ENCODE peak calls at places on chromosomes 11 and 22, in six cellular contexts. F, H, Z, G, V and E are unnamed samples.

GRCh38 chr11:128361451-128362020 is 225.8 kb downstream of the ETS1 start:
- DNase-seq in F (no peak), H (no peak), Z (no peak), G (no peak), V (peak), E (no peak)

GRCh38 chr22:27879923-27880322 is 39.1 kb downstream of the PITPNB start:
- DNase-seq in F (peak), H (no peak), Z (no peak), G (no peak), V (no peak), E (no peak)

GRCh38 chr22:41523464-41524221 is 20.6 kb downstream of the POLR3H start:
- DNase-seq in F (no peak), H (no peak), Z (no peak), G (no peak), V (peak), E (no peak)

GRCh38 chr22:39144101-39144815 is 8.2 kb downstream of the CBX7 start:
- DNase-seq in F (no peak), H (no peak), Z (no peak), G (no peak), V (peak), E (peak)

GRCh38 chr22:27726726-27727449 is 74.7 kb downstream of the MN1 start:
- DNase-seq in F (no peak), H (no peak), Z (no peak), G (peak), V (peak), E (no peak)

GRCh38 chr11:13321431-13321830 is 43.8 kb downstream of the BMAL1 start:
- DNase-seq in F (no peak), H (no peak), Z (no peak), G (no peak), V (no peak), E (no peak)

GRCh38 chr11:83070878-83071640 is 638 bp downstream of the RAB30 start:
- DNase-seq in F (no peak), H (no peak), Z (peak), G (peak), V (no peak), E (no peak)

GRCh38 chr11:113477321-113477720 is 2.1 kb upstream of the DRD2 start:
- DNase-seq in F (no peak), H (no peak), Z (no peak), G (no peak), V (no peak), E (no peak)

GRCh38 chr11:67284811-67285540 is 4.1 kb upstream of the ANKRD13D start:
- DNase-seq in F (no peak), H (no peak), Z (no peak), G (no peak), V (no peak), E (no peak)

GRCh38 chr11:59219836-59220235 is 7.1 kb upstream of the MPEG1 start:
- DNase-seq in F (no peak), H (no peak), Z (no peak), G (no peak), V (no peak), E (no peak)

GRCh38 chr11:71488086-71488967 is 35.3 kb downstream of the NADSYN1 start:
- DNase-seq in F (no peak), H (no peak), Z (peak), G (no peak), V (no peak), E (no peak)

GRCh38 chr11:66225054-66225453 is 43.4 kb upstream of the RAB1B start:
- DNase-seq in F (no peak), H (no peak), Z (no peak), G (no peak), V (no peak), E (no peak)

GRCh38 chr11:88100161-88100560 is 75.1 kb downstream of the RAB38 start:
- DNase-seq in F (no peak), H (no peak), Z (no peak), G (no peak), V (no peak), E (no peak)

GRCh38 chr11:33543823-33544222 is 156.8 kb downstream of the C11orf91 start:
- DNase-seq in F (no peak), H (peak), Z (no peak), G (no peak), V (no peak), E (no peak)

GRCh38 chr11:116689413-116690127 is 83.2 kb downstream of the BUD13 start:
- DNase-seq in F (no peak), H (no peak), Z (no peak), G (peak), V (no peak), E (no peak)

GRCh38 chr11:109696191-109696897 is 274.4 kb downstream of the C11orf87 start:
- DNase-seq in F (peak), H (no peak), Z (no peak), G (no peak), V (no peak), E (no peak)

GRCh38 chr22:24420072-24420976 is 7.1 kb upstream of the ADORA2A start:
- DNase-seq in F (no peak), H (no peak), Z (no peak), G (peak), V (no peak), E (no peak)

GRCh38 chr11:34531663-34532062 is 18.1 kb upstream of the ELF5 start:
- DNase-seq in F (no peak), H (no peak), Z (no peak), G (no peak), V (no peak), E (no peak)

GRCh38 chr11:66580803-66581202 is 12.1 kb downstream of the CCDC87 start:
- DNase-seq in F (no peak), H (no peak), Z (no peak), G (no peak), V (no peak), E (no peak)

GRCh38 chr11:5541427-5541826 is 6.9 kb downstream of the OR52H1 start:
- DNase-seq in F (no peak), H (no peak), Z (no peak), G (no peak), V (no peak), E (no peak)

GRCh38 chr11:76577921-76578654 is 92.5 kb downstream of the LRRC32 start:
- DNase-seq in F (no peak), H (peak), Z (no peak), G (no peak), V (no peak), E (no peak)

GRCh38 chr11:3156661-3157311 is 8.3 kb downstream of the OSBPL5 start:
- DNase-seq in F (no peak), H (no peak), Z (no peak), G (no peak), V (no peak), E (no peak)

GRCh38 chr11:3157381-3158130 is 7.6 kb downstream of the OSBPL5 start:
- DNase-seq in F (no peak), H (no peak), Z (no peak), G (no peak), V (no peak), E (no peak)

GRCh38 chr11:3155216-3155615 is 9.9 kb downstream of the OSBPL5 start:
- DNase-seq in F (no peak), H (no peak), Z (no peak), G (no peak), V (no peak), E (no peak)

GRCh38 chr11:3155691-3156258 is 9.3 kb downstream of the OSBPL5 start:
- DNase-seq in F (no peak), H (no peak), Z (no peak), G (no peak), V (no peak), E (no peak)

GRCh38 chr11:3156282-3156660 is 8.8 kb downstream of the OSBPL5 start:
- DNase-seq in F (no peak), H (no peak), Z (no peak), G (no peak), V (no peak), E (no peak)
- TF ChIP-seq POLR2AphosphoS5 in F (no peak), H (peak), Z (no peak), G (no peak), V (peak), E (no peak)

GRCh38 chr11:614091-614582 is 1.6 kb downstream of the IRF7 start:
- DNase-seq in F (no peak), H (no peak), Z (no peak), G (peak), V (no peak), E (no peak)
- TF ChIP-seq POLR2AphosphoS5 in F (no peak), H (no peak), Z (no peak), G (no peak), V (no peak), E (no peak)

DNA sequence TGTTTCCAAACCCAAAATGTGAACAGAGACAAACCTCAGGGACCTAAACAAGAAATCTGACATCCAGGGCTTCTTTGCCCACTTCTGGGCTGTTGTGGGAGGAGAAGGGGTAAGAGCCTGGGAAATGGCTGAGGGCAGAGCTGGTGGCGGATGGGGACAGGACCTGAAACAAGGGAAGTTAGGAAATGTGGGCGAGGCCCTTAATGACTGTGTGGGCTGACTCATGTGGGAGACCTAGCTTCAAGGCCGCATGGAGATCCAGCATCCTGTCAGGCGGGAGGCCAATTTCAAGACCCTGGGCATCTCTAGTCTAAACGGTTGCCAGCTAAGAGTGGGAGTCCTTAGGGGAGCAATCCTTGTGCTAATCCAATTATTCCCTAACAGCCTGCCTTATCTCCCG is 2.1 kb upstream of the OAF start:
- DNase-seq in F (no peak), H (no peak), Z (no peak), G (peak), V (no peak), E (no peak)
- TF ChIP-seq POLR2AphosphoS5 in F (no peak), H (peak), Z (no peak), G (peak), V (peak), E (no peak)

DNA sequence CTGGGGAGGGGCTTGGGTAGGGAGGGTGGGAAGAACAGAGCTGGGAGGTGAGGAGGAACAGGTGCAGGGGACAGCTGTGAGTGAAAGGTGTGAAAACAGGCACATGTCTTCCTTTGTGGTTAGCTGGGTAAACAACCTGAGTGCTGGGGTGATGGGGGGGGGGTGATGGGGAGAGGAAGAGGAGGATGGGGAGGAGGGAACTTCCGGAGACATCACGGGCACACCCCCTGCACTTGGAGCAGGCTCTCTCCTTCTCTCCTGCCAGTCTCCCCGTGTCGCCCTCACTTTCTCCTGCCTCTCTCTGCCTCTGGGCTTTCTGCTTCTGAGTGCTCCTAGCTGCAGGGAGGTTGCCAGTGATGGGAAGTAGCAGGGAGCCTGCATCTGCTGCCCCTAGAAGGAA is 8.8 kb downstream of the CXCR5 start:
- DNase-seq in F (no peak), H (no peak), Z (no peak), G (no peak), V (no peak), E (no peak)
- TF ChIP-seq POLR2AphosphoS5 in F (no peak), H (no peak), Z (no peak), G (no peak), V (no peak), E (no peak)

GRCh38 chr11:42972741-42973140 is 339.1 kb upstream of the API5 start:
- DNase-seq in F (no peak), H (no peak), Z (no peak), G (no peak), V (no peak), E (no peak)
- TF ChIP-seq POLR2AphosphoS5 in F (no peak), H (no peak), Z (no peak), G (no peak), V (no peak), E (no peak)

GRCh38 chr11:118896921-118897591 is 13.4 kb downstream of the CXCR5 start:
- DNase-seq in F (no peak), H (no peak), Z (no peak), G (no peak), V (no peak), E (no peak)

GRCh38 chr11:118896472-118896913 is 12.8 kb downstream of the CXCR5 start:
- DNase-seq in F (no peak), H (no peak), Z (no peak), G (no peak), V (no peak), E (no peak)

GRCh38 chr11:118893662-118894061 is 10.0 kb downstream of the CXCR5 start:
- DNase-seq in F (no peak), H (no peak), Z (no peak), G (no peak), V (no peak), E (no peak)

GRCh38 chr11:118894192-118894591 is 10.5 kb downstream of the CXCR5 start:
- DNase-seq in F (no peak), H (no peak), Z (no peak), G (no peak), V (no peak), E (no peak)

GRCh38 chr11:118895093-118896039 is 11.7 kb downstream of the CXCR5 start:
- DNase-seq in F (no peak), H (no peak), Z (no peak), G (no peak), V (no peak), E (peak)
- TF ChIP-seq POLR2AphosphoS5 in F (no peak), H (no peak), Z (no peak), G (no peak), V (peak), E (no peak)

DNA sequence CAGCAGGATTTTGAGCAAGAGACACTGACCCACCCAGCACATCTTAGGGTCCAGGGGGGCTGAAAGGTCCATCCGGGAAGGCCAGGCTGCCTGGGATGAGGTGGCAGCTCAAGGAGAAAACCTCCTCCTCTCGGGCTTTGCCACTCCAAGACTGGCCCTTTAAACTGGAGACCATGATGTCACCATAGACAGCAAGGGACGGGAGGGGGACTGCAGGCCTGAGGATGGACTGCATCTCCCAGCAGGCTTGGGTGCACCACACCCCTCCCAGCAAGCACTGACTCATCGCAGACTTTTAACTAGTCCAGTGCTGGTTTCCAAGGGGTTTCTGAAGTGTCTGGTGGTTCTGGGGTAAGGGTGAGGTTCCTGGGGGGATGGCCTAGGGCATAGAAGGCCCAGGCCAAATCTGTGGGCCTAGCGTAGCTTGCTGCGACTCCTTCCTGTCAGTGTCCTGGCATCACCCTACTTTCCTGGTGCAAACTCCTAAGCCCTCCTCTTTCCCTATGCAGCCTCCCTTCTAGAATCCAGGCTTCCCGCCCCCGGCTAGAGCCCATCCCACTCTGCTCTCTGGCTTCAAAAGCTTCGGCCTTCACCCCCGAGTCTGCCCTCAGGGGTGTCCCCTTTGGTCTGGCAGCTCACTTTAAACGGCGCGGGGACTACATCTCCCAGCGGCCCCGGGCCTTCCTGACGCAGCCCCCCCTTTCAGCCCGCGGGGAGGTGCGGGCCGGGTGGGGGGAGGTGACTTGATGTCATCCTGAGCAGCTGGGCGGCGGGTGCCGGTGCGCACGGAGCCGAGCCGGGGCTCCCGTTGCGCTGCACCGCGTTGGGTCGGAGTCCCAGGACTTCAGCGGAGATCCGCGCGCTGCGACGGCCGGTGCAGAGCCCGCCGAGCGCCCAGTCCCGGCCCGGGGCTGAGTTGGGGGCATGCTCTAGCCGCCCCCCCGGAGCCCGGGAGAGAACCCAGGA is at the start of gene PPP2R5B:
- DNase-seq in F (peak), H (peak), Z (peak), G (peak), V (peak), E (peak)
- TF ChIP-seq POLR2AphosphoS5 in F (peak), H (peak), Z (peak), G (peak), V (peak), E (no peak)

GRCh38 chr11:536841-537621 is at the start of gene LRRC56:
- DNase-seq in F (peak), H (no peak), Z (peak), G (peak), V (peak), E (peak)
- TF ChIP-seq POLR2AphosphoS5 in F (peak), H (peak), Z (peak), G (peak), V (peak), E (no peak)

DNA sequence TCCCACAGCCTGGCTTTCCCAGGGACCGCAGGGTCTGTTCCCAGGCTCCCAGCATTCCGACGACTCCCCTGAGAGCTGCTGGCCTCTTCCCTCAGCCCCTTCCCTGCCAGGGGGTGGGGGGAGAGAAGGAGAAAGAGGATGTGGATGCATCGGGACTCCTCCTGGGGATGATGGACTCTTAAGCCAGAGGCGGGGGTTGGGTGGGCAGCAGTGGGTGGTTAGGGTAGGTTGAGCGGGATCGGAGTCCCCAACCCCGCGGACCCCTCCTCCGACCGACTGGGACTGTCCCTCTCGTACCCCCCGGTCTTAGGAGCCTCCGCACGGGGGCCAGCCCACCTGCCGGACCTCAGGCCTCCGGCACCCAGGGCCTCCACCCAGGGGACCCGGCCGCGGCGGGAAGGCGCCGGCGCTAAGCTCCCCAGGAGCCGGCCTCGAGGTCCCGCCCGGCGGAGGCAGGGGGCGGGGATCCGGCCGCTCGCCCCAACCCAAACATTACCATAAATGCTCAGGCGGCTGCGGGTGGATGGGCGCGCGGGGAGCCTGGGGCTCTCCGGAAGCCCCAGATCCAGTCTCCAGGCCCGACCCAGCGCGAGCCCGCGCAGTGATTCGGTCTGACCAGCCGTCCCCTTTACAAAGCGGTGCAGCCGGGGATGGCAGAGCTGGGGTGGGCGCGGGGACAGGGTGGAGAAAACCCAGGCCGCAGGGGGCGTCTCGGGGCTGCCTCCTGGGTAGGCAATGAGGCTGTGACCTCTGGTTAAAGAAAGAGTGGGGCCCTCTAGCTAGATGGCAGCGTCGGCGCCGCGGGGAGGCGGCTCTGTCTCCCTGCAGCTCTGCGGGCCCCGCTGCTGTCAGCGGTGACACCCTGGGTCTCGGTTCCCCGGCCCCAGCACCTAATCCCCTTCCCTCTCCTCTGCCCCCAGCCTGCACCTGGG is 3.9 kb upstream of the MCAM start:
- DNase-seq in F (no peak), H (peak), Z (no peak), G (peak), V (peak), E (peak)
- TF ChIP-seq POLR2AphosphoS5 in F (no peak), H (peak), Z (no peak), G (no peak), V (peak), E (no peak)